ENCODE peak calls at places on chromosomes 3 and 15, in four cellular contexts. U, Y, L and N are unnamed samples.

GRCh38 chr3:55060921-55061555 is 133.2 kb upstream of the LRTM1 start:
- DNase-seq in U (no peak), Y (no peak), L (no peak), N (no peak)

GRCh38 chr3:171950373-171950772 is 89.0 kb upstream of the FNDC3B start:
- DNase-seq in U (no peak), Y (peak), L (no peak), N (no peak)

GRCh38 chr15:41919954-41920538 is 26.2 kb upstream of the SPTBN5 start:
- DNase-seq in U (peak), Y (peak), L (peak), N (no peak)

GRCh38 chr15:70195808-70196304 is 98.1 kb upstream of the TLE3 start:
- DNase-seq in U (peak), Y (peak), L (peak), N (no peak)

GRCh38 chr3:64214002-64214696 is 11.1 kb downstream of the PRICKLE2 start:
- DNase-seq in U (no peak), Y (peak), L (peak), N (no peak)

GRCh38 chr3:36548712-36549111 is 168.4 kb downstream of the STAC start:
- DNase-seq in U (no peak), Y (no peak), L (no peak), N (no peak)

GRCh38 chr3:169362261-169362660 is 301.3 kb downstream of the MECOM start:
- DNase-seq in U (no peak), Y (peak), L (no peak), N (no peak)

GRCh38 chr3:180610981-180611380 is 9.0 kb downstream of the TTC14 start:
- DNase-seq in U (no peak), Y (peak), L (no peak), N (no peak)

GRCh38 chr3:90035643-90036042 is 928.2 kb downstream of the EPHA3 start:
- DNase-seq in U (no peak), Y (no peak), L (no peak), N (no peak)

GRCh38 chr15:71302861-71303410 is 187.7 kb downstream of the THSD4 start:
- DNase-seq in U (no peak), Y (peak), L (no peak), N (no peak)

GRCh38 chr3:11665331-11665730 is 21.6 kb upstream of the VGLL4 start:
- DNase-seq in U (no peak), Y (no peak), L (no peak), N (no peak)

GRCh38 chr3:66344391-66344811 is 123.6 kb downstream of the SLC25A26 start:
- DNase-seq in U (no peak), Y (no peak), L (no peak), N (no peak)

GRCh38 chr15:76951161-76951714 is 19.7 kb downstream of the RCN2 start:
- DNase-seq in U (no peak), Y (no peak), L (no peak), N (no peak)

GRCh38 chr3:2106438-2106837 is 7.8 kb downstream of the CNTN4 start:
- DNase-seq in U (no peak), Y (no peak), L (no peak), N (no peak)

GRCh38 chr3:153640689-153641308 is 478.8 kb downstream of the RAP2B start:
- DNase-seq in U (no peak), Y (no peak), L (no peak), N (no peak)

DNA sequence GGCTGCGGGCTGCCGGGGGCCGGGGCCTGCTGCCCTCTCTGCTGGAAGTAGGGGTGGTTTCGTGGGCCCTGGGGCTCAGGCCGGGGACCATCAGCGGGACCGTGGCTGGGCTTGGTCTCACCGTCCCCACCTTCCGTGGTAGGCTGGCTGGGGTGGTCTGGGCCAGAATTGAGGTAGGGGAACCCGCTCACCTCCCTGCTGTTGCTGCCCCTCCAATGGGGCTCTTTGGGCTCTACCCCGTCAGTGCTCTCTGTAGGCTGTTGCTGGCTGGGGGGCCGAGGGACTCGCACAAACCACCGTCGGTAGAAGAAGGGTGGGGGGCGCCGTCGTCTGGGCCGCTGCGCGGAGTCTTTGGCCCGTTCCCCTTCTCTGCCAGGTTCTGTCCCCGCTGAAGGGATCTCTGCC is 23.4 kb downstream of the RGMA start:
- DNase-seq in U (no peak), Y (no peak), L (no peak), N (no peak)
- TF ChIP-seq CTCF in U (no peak), Y (no peak), L (no peak), N (no peak)

GRCh38 chr3:46168583-46168982 is 39.5 kb downstream of the CCR1 start:
- DNase-seq in U (no peak), Y (peak), L (no peak), N (no peak)

GRCh38 chr3:46163551-46163981 is 44.5 kb downstream of the CCR1 start:
- DNase-seq in U (no peak), Y (peak), L (no peak), N (no peak)

DNA sequence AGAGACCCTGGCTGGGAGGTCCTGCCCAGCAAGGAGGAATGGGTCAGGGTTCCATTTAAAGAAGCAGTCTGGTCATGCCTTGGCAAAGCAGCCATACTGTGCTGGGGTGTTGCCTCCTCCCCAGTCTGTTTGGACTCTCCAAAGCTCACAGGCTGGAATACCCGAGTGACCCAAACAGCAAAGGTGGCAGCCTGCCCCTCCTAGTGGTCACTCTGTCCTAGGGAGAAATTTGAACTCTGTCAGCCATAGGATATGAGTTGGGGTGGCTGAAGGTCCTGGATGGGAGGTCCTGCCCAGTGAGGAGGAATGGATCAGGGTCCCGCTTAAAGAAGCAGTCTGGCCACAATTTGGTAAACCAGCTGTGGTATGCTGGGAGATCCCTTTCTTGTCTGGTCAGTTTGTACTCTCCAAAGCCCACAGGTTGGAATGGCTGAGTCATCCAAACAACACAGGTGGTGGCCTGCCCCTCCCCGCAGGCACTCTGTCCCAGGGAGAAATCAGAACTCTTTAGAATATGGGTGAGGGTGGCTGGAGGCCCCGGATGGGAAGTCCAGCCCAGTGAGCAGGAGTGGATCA is 45.0 kb downstream of the CCR1 start:
- DNase-seq in U (no peak), Y (no peak), L (no peak), N (no peak)
- TF ChIP-seq CTCF in U (no peak), Y (peak), L (peak), N (no peak)

GRCh38 chr3:149487598-149488197 is 13.2 kb downstream of the TM4SF4 start:
- DNase-seq in U (peak), Y (no peak), L (no peak), N (no peak)
- TF ChIP-seq CTCF in U (no peak), Y (peak), L (peak), N (peak)

DNA sequence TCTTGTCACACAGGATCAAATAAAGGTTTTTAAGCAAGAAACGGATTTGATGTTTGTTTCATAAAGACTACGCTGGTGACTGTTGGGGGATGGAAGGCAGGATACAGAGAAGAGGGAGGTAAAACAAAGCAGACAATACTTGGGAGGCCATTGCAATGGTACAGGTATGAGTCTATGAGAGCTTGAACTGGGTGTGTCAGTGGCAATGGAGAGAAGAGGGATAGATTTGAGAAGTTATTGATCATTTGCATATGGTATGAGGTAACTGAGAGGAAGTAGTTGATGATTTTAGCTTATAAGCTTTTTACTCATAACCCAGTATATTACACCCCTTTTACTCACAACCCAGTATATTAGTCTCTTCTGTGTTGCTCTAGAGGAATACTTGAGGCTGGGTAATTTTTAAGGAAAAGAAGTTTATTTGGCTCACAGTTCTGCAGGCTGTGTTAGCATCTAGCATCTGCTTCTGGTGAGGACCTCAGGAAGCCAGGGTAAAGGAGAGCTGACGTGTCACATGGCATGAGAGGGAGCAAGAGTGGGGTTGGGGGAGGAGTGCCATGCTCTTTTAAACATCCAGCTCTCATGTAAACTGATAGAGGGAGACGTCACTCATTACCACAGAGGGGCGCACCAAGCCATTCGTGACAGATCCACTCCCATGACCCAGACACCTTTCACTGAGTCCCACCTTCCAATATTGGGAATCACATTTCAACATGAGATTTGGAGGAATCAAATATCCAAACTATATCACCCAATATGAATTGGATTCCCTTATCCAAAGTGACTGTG is 153.9 kb downstream of the VPS8 start:
- DNase-seq in U (no peak), Y (no peak), L (no peak), N (no peak)
- TF ChIP-seq CTCF in U (no peak), Y (no peak), L (peak), N (no peak)

GRCh38 chr3:46909535-46910161 is 32.1 kb downstream of the PTH1R start:
- DNase-seq in U (peak), Y (peak), L (peak), N (peak)
- TF ChIP-seq CTCF in U (peak), Y (peak), L (peak), N (peak)